ENCODE peak calls at places on chromosomes 2 and 18, in four cellular contexts. N is astrocyte of the cerebellum, O is body of pancreas, G is mesothelial cell of epicardium. Y is an unnamed sample.

GRCh38 chr2:70280242-70280798 is 13.2 kb downstream of the SNRPG start:
- DNase-seq in O (no peak), G (no peak), N (no peak), Y (no peak)

GRCh38 chr18:9283789-9284188 is 50.8 kb upstream of the TWSG1 start:
- DNase-seq in N (no peak), O (no peak), G (no peak), Y (no peak)

GRCh38 chr2:75465317-75465998 is 95.3 kb downstream of the EVA1A start:
- DNase-seq in O (peak; percentile 16), N (peak; percentile 41), G (no peak), Y (no peak)

GRCh38 chr2:9336534-9337354 is 86.6 kb downstream of the ITGB1BP1 start:
- DNase-seq in N (peak; percentile 85), G (peak; percentile 90), O (peak; percentile 68), Y (no peak)

GRCh38 chr2:74502720-74503505 is 3.5 kb upstream of the LBX2 start:
- DNase-seq in O (peak; percentile 87), G (peak; percentile 61), N (peak; percentile 34), Y (no peak)

GRCh38 chr2:238691596-238692491 is 156.0 kb upstream of the TWIST2 start:
- DNase-seq in G (no peak), O (no peak), N (no peak), Y (no peak)

GRCh38 chr2:34317797-34318196 is 718.7 kb upstream of the FAM98A start:
- DNase-seq in O (peak; percentile 11), N (no peak), G (no peak), Y (no peak)

GRCh38 chr2:26401739-26402541 is at the start of gene DRC1:
- DNase-seq in G (peak; percentile 86), N (peak; percentile 39), O (peak; percentile 50), Y (peak; percentile 74)

GRCh38 chr2:201680743-201681142 is 17.7 kb downstream of the MPP4 start:
- DNase-seq in O (no peak), N (no peak), G (no peak), Y (no peak)

GRCh38 chr18:48077291-48077690 is 146.8 kb upstream of the SMAD2 start:
- DNase-seq in O (no peak), N (no peak), G (no peak), Y (no peak)

GRCh38 chr18:25349131-25349925 is 2.6 kb downstream of the ZNF521 start:
- DNase-seq in G (peak; percentile 54), N (peak; percentile 22), O (no peak), Y (no peak)

GRCh38 chr2:203706403-203706802 is at the start of gene CD28:
- DNase-seq in G (no peak), O (no peak), N (no peak), Y (no peak)

GRCh38 chr2:226873051-226873620 is 37.3 kb downstream of the RHBDD1 start:
- DNase-seq in O (no peak), G (no peak), N (no peak), Y (no peak)

DNA sequence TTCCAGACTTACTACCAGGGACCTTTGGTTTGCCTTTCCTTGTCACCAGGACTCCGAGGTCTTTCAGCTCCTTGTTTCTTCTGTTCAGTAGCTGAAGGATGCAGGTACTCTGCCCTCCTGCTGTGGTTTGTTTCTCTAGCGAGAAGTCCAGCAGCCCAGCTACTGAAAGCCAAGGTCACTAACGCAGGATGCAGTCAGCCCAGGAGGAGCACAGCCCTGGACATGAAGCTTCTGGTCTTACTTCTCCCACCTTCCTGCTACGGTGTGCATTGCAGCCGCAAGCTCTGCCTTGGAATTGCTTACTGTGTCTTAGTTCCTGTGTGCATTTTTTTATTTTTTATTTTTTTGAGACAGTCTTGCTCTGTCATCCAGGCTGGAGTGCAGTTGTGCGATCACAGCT is 62.4 kb downstream of the DGKD start:
- DNase-seq in N (no peak), G (no peak), O (no peak), Y (no peak)
- TF ChIP-seq CTCF in N (no peak), G (no peak), O (no peak), Y (no peak)

GRCh38 chr2:195479407-195479806 is 177.6 kb upstream of the SLC39A10 start:
- DNase-seq in O (no peak), N (no peak), G (no peak), Y (no peak)
- TF ChIP-seq CTCF in O (no peak), N (no peak), G (no peak), Y (no peak)

GRCh38 chr2:179931502-179931901 is 70.1 kb upstream of the ZNF385B start:
- DNase-seq in O (no peak), N (no peak), G (no peak), Y (no peak)

GRCh38 chr2:179938026-179938425 is 69.1 kb downstream of the CWC22 start:
- DNase-seq in O (no peak), N (no peak), G (no peak), Y (no peak)

GRCh38 chr2:179932786-179933185 is 71.4 kb upstream of the ZNF385B start:
- DNase-seq in O (peak; percentile 62), N (peak; percentile 8), G (no peak), Y (no peak)

GRCh38 chr2:179939282-179939681 is 67.8 kb downstream of the CWC22 start:
- DNase-seq in N (no peak), G (no peak), O (no peak), Y (no peak)

DNA sequence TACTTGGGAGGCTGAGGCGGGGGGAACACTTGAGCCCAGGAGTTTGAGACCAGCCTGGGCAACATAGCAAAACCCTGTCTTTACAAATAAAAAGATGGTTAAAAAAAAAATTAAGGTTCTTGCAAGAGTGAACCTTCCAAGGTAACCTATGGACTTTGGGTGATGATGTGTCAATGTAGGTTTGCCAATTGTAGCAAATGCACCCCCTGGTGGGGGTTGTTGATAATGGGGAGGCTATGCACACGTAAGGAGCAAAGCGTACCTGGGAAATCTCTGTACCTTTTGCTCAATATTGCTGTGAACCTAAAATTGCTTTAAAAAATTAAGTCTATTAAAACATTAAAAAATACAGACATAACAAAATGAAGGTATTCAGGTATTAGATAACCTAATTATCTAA is 70.4 kb downstream of the CWC22 start:
- DNase-seq in O (no peak), N (no peak), G (no peak), Y (no peak)
- TF ChIP-seq CTCF in O (peak; percentile 10), N (peak; percentile 46), G (peak; percentile 39), Y (peak; percentile 39)

GRCh38 chr2:58686757-58687156 is 445.6 kb upstream of the FANCL start:
- DNase-seq in G (no peak), N (no peak), O (no peak), Y (no peak)

GRCh38 chr2:58677763-58678162 is 436.6 kb upstream of the FANCL start:
- DNase-seq in N (no peak), O (no peak), G (no peak), Y (no peak)

GRCh38 chr2:58680938-58681337 is 439.8 kb upstream of the FANCL start:
- DNase-seq in O (no peak), N (no peak), G (no peak), Y (no peak)
- TF ChIP-seq CTCF in O (no peak), N (no peak), G (peak; percentile 35), Y (no peak)